ENCODE peak calls at places on chromosome 17, in six cellular contexts. Y, L, K, E, U and R are unnamed samples. For H3K36me3, the result is how much of the 10 kb centered on the place peaks cover.

GRCh38 chr17:77332034-77332971 is 191.5 kb downstream of the SEC14L1 start:
- DNase-seq in Y (peak), L (no peak), K (peak), E (no peak), U (peak), R (no peak)

GRCh38 chr17:37541880-37542675 is 52.4 kb downstream of the DUSP14 start:
- DNase-seq in Y (no peak), L (no peak), K (no peak), E (no peak), U (no peak), R (no peak)

GRCh38 chr17:68450801-68451200 is 6.5 kb downstream of the WIPI1 start:
- DNase-seq in Y (no peak), L (no peak), K (no peak), E (no peak), U (peak), R (no peak)

GRCh38 chr17:34398990-34399389 is 36.0 kb upstream of the CCL1 start:
- DNase-seq in Y (no peak), L (no peak), K (no peak), E (no peak), U (no peak), R (no peak)

GRCh38 chr17:57924677-57925076 is 30.5 kb downstream of the CUEDC1 start:
- DNase-seq in Y (no peak), L (no peak), K (no peak), E (no peak), U (no peak), R (no peak)

GRCh38 chr17:9842057-9842758 is 16.5 kb downstream of the GLP2R start:
- DNase-seq in Y (peak), L (no peak), K (peak), E (peak), U (no peak), R (peak)

GRCh38 chr17:2102931-2103398 is 48.1 kb downstream of the HIC1 start:
- DNase-seq in Y (no peak), L (no peak), K (no peak), E (no peak), U (no peak), R (no peak)

GRCh38 chr17:52096056-52096455 is 62.5 kb downstream of the CA10 start:
- DNase-seq in Y (no peak), L (no peak), K (no peak), E (no peak), U (no peak), R (no peak)

GRCh38 chr17:21033350-21033749 is 9.5 kb downstream of the USP22 start:
- DNase-seq in Y (no peak), L (no peak), K (no peak), E (no peak), U (no peak), R (no peak)

GRCh38 chr17:78998311-78999055 is 11.1 kb downstream of the CANT1 start:
- DNase-seq in Y (peak), L (no peak), K (peak), E (no peak), U (peak), R (peak)

GRCh38 chr17:20998571-20999043 is 44.2 kb downstream of the USP22 start:
- DNase-seq in Y (no peak), L (no peak), K (no peak), E (no peak), U (no peak), R (no peak)

GRCh38 chr17:47957591-47958490 is at the start of gene PRR15L:
- DNase-seq in Y (peak), L (peak), K (peak), E (no peak), U (no peak), R (no peak)

GRCh38 chr17:78432929-78433727 is 54.7 kb downstream of the PGS1 start:
- DNase-seq in Y (no peak), L (no peak), K (no peak), E (no peak), U (no peak), R (no peak)

GRCh38 chr17:7856081-7856791 is 1.1 kb downstream of the NAA38 start:
- DNase-seq in Y (peak), L (peak), K (no peak), E (peak), U (peak), R (peak)

GRCh38 chr17:80012751-80013741 is 22.6 kb downstream of the TBC1D16 start:
- DNase-seq in Y (no peak), L (no peak), K (no peak), E (no peak), U (no peak), R (no peak)

GRCh38 chr17:45382982-45383381 is 49.7 kb downstream of the ARHGAP27 start:
- DNase-seq in Y (no peak), L (no peak), K (no peak), E (no peak), U (no peak), R (no peak)

GRCh38 chr17:45385331-45385997 is 47.2 kb downstream of the ARHGAP27 start:
- DNase-seq in Y (peak), L (peak), K (peak), E (peak), U (peak), R (peak)

GRCh38 chr17:45386180-45386579 is 46.5 kb downstream of the ARHGAP27 start:
- DNase-seq in Y (no peak), L (no peak), K (peak), E (no peak), U (no peak), R (no peak)

GRCh38 chr17:45384047-45384799 is 48.4 kb downstream of the ARHGAP27 start:
- DNase-seq in Y (no peak), L (no peak), K (no peak), E (no peak), U (no peak), R (no peak)

DNA sequence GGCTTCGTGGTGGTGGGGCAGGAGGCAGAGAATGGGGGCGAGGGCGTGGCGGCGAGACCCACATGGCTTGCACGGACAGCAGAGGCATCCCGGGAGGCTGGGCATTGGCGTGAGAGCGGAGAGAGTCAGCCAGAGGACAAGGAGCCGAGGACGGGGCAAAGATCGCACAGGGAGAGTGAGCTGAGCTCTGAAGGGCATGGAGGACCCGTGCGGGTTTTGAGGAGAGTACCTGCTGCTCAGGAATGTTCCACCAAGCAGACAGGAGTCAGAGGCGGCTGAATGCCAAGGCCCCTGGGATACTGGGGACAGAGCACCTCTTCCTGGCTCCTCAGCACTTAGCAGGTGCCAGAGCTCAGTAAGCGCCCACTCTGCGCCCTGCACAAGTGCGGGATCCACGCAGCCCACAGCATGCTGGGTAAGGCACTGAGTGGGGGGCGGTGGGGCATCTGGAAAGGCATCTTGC is 47.8 kb downstream of the ARHGAP27 start:
- DNase-seq in Y (no peak), L (peak), K (no peak), E (no peak), U (no peak), R (no peak)
- TF ChIP-seq EP300 in Y (no peak), L (no peak), K (no peak), E (no peak), U (no peak), R (no peak)

DNA sequence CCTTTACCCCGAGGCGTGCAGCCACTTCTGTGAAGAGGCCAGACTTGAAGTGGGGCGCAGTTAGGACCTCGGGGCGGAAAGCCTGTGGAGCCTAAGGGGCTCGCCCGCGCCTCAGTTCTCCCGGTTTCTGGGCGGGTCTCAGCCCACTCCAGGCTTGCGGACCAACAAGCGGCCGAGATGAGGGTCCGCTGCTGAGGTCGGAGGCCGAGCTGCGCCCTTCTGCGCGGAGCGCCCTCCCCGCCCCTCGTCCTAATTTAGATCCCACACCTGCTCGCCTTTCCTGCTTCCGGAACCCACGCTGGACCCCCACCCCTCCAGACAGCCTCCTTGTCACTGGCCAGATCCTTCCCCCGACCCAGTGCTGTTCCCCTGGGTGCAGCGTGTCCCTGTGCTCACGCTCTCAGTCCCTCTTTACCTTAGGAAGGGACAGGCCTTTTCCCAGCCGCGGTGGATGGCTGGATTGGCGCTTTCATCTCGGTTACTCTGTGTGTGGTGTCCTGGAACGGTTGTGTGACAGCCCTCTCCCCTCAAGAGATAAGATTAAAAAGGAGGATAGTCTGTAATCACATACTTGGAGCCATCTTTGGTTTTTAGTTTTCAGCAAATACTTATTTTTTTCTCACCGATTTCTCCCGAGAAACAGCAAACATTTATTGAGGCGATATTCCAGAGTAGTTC is 933 bp upstream of the ATXN7L3 start:
- DNase-seq in Y (peak), L (no peak), K (no peak), E (no peak), U (no peak), R (no peak)
- TF ChIP-seq POLR2A in Y (peak), L (no peak), K (no peak), E (no peak), U (no peak), R (peak)

GRCh38 chr17:67349420-67349819 is 17.0 kb downstream of the PSMD12 start:
- DNase-seq in Y (no peak), L (no peak), K (no peak), E (no peak), U (no peak), R (no peak)

GRCh38 chr17:67353929-67354557 is 12.3 kb downstream of the PSMD12 start:
- DNase-seq in Y (no peak), L (no peak), K (no peak), E (no peak), U (no peak), R (no peak)

GRCh38 chr17:67347826-67348225 is 18.6 kb downstream of the PSMD12 start:
- DNase-seq in Y (no peak), L (no peak), K (no peak), E (no peak), U (no peak), R (no peak)

GRCh38 chr17:67358612-67359011 is 7.8 kb downstream of the PSMD12 start:
- DNase-seq in Y (no peak), L (no peak), K (no peak), E (no peak), U (no peak), R (no peak)

GRCh38 chr17:67353161-67353560 is 13.2 kb downstream of the PSMD12 start:
- DNase-seq in Y (no peak), L (no peak), K (no peak), E (no peak), U (no peak), R (no peak)
- H3K36me3 ChIP-seq in Y (under half), L (under half), K (half or more), E (under half), U (half or more), R (under half)

GRCh38 chr17:40540448-40540847 is 24.8 kb downstream of the CCR7 start:
- DNase-seq in Y (no peak), L (no peak), K (no peak), E (no peak), U (no peak), R (peak)
- TF ChIP-seq EP300 in Y (no peak), L (no peak), K (no peak), E (no peak), U (no peak), R (no peak)

DNA sequence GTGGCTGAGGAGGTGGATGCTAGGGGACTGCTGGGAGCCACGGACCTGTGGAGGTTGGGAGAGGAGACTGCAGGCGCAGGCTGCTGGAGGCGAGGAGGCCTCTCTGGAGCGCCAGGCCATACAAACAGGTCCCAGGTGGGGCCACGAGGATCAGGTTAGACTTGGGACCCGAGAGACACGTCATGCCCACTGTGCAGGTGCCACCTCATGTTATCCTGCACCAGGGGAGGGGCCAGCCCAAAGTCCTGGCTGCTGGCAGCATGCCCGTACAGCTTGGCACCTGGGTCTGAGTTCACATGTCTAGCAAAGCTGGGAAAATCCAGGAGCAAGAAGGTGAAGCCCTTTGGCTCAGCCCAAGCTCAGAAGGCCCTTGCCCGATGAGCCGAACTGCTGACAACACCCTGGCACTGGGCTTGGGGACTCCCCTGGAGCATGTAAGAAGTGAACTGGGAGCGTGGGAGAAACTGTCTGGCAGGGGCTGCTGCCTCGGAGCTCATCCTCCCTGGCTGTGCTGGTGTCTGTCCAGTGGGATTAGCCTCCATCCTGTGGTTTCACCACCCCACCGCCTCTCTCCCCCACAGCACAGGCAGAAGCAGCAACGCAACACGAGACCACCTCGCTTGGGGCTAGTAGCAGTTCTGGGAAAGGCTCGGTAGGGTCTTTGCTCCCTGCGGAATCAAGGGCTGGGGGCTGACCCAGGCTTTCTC is 5.3 kb downstream of the ARHGDIA start:
- DNase-seq in Y (peak), L (no peak), K (peak), E (no peak), U (no peak), R (peak)
- TF ChIP-seq POLR2A in Y (peak), L (peak), K (no peak), E (no peak), U (no peak), R (no peak)